ENCODE peak calls at places on chromosomes 6 and 20, in nine cellular contexts. G is PC-3, A is HFF-Myc, L is GM12865, P is neuronal stem cell, X is HAP-1, N is choroid plexus epithelial cell, V is left ventricle myocardium inferior, B is prostate gland. F is an unnamed sample.
A peak's percentile ranks its signal among the peaks of the same experiment; 100 is the strongest.

GRCh38 chr6:41739041-41739440 is 3.6 kb upstream of the TFEB start:
- DNase-seq in G (no peak), L (no peak), A (no peak), B (no peak), X (no peak), N (no peak), V (no peak), P (no peak), F (no peak)

GRCh38 chr6:166737231-166737630 is 110.2 kb upstream of the RPS6KA2 start:
- DNase-seq in V (no peak), P (no peak), B (no peak), L (no peak), A (no peak), X (no peak), N (no peak), G (no peak), F (no peak)

GRCh38 chr6:54717849-54718455 is 128.6 kb upstream of the FAM83B start:
- DNase-seq in V (no peak), G (peak; percentile 94), L (peak; percentile 71), X (peak; percentile 64), B (peak; percentile 79), P (peak; percentile 66), A (peak; percentile 36), N (peak; percentile 72), F (no peak)

GRCh38 chr20:46923550-46923949 is 28.9 kb downstream of the EYA2 start:
- DNase-seq in L (no peak), N (no peak), B (no peak), P (no peak), X (no peak), A (no peak), G (no peak), V (no peak), F (no peak)

GRCh38 chr6:107823047-107823557 is 1.0 kb downstream of the SCML4 start:
- DNase-seq in V (no peak), A (no peak), B (no peak), G (no peak), L (no peak), N (no peak), P (no peak), X (no peak), F (no peak)

GRCh38 chr6:56347526-56347925 is 100.1 kb upstream of the COL21A1 start:
- DNase-seq in A (no peak), L (no peak), N (peak; percentile 29), V (no peak), P (no peak), X (no peak), G (peak; percentile 58), B (no peak), F (no peak)

GRCh38 chr20:34437330-34437986 is 74.4 kb downstream of the ITCH start:
- DNase-seq in V (no peak), B (no peak), L (no peak), A (no peak), P (no peak), N (peak; percentile 80), X (no peak), G (no peak), F (peak; percentile 8)

GRCh38 chr6:94501546-94501945 is 1075.8 kb upstream of the MANEA start:
- DNase-seq in B (no peak), V (no peak), X (no peak), G (no peak), A (no peak), N (peak; percentile 73), P (no peak), L (no peak), F (no peak)

GRCh38 chr20:41425180-41425884 is 58.7 kb upstream of the EMILIN3 start:
- DNase-seq in G (no peak), V (no peak), A (no peak), N (no peak), L (no peak), B (no peak), X (no peak), P (no peak), F (no peak)

GRCh38 chr6:82144007-82144851 is 103.3 kb downstream of the IBTK start:
- DNase-seq in B (no peak), A (peak; percentile 93), G (peak; percentile 89), X (peak; percentile 6), V (no peak), L (peak; percentile 30), P (no peak), N (peak; percentile 93), F (peak; percentile 99)

GRCh38 chr20:309306-309840 is 12.0 kb downstream of the ZCCHC3 start:
- DNase-seq in V (no peak), P (no peak), L (no peak), N (peak; percentile 60), G (no peak), A (no peak), X (no peak), B (no peak), F (no peak)

GRCh38 chr20:17885544-17885943 is 83.0 kb downstream of the SNX5 start:
- DNase-seq in V (no peak), P (no peak), L (no peak), A (no peak), G (no peak), B (no peak), N (no peak), X (no peak), F (no peak)

GRCh38 chr6:106460481-106460880 is 100.0 kb downstream of the CRYBG1 start:
- DNase-seq in N (no peak), L (peak; percentile 38), V (no peak), B (no peak), A (no peak), G (no peak), P (no peak), X (no peak), F (no peak)

GRCh38 chr6:112501705-112502104 is 154.6 kb downstream of the RFPL4B start:
- DNase-seq in P (peak; percentile 67), X (peak; percentile 83), A (no peak), B (no peak), V (peak; percentile 19), G (no peak), L (no peak), N (peak; percentile 81), F (peak; percentile 70)

GRCh38 chr20:63017826-63018411 is 11.2 kb upstream of the BHLHE23 start:
- DNase-seq in N (no peak), P (no peak), G (no peak), B (no peak), A (no peak), L (no peak), V (peak; percentile 10), X (no peak), F (no peak)

GRCh38 chr6:56091159-56091869 is 156.1 kb downstream of the COL21A1 start:
- DNase-seq in G (peak; percentile 88), A (peak; percentile 67), V (no peak), L (no peak), B (no peak), N (peak; percentile 96), X (peak; percentile 72), P (no peak), F (peak; percentile 83)

DNA sequence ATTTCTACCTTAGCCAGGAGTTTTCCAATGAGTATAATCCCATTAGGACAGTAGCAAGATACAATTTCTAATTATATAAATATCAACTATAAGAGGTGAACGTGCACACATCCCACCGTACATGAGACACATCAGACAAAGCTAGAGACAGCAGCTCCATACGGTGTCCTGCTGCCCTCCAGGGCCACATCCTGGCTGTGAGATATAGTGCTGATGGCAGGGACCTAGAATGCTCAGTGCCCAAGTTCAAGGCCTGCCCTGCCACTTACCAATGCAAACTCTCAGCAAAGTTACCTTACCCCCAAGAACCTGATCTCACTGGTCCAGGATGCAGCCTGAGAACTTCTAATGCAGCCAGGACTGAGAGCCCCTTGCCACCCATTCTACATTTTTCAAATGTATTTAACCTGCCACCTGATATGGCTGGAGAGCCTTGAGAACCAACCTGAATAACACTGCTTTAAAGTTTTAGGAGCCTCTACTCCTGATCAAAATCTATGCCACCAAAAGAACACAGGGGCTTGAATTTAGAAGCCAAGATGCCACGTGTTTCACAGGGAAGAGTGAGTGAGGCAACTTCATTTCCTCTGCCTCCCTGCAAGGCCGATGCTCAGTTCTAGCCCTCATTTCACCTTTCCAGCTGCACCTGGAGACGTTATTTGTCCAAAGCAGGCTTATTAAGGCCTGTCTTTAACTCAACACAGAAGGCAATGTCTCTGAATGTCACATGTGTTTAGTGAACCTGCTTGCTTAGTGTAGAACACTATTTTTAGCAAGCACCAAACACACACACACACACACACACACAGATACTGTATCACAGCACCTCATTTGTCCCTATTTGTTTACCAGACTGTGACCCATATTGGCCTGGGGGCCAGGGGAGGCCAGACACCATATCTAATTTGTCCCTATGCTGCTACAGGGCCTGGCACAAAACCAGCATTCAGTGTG is 6.1 kb downstream of the NFATC2 start:
- DNase-seq in P (no peak), A (no peak), V (no peak), X (no peak), G (no peak), B (no peak), L (no peak), N (no peak), F (no peak)
- H3K4me3 ChIP-seq in P (no peak overlapping the region), A (no peak overlapping the region), V (no peak overlapping the region), X (no peak overlapping the region), G (no peak overlapping the region), B (no peak overlapping the region), L (no peak overlapping the region), N (no peak overlapping the region), F (no peak overlapping the region)

DNA sequence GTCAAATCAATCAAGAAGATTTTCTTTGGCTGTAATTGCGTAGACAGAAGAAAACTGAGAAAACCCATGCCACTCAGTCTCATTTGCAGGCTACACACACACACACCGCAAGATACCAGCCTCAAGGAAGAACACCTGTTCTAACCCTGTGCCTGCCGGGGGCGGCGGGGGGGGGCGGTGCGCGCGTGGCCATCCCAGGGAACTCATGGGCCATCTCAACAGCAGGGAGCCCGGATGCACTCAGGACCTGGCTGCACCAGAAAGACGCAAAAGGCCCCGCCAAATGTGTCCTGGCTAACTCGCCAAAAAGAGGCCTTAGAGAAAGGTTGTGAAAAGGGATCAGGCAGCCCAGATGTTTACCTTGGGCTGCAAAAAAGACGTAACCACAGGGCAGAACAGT is 2.1 kb downstream of the B3GAT2 start:
- DNase-seq in B (no peak), X (no peak), L (no peak), N (no peak), A (no peak), V (no peak), G (no peak), P (no peak), F (no peak)
- H3K4me3 ChIP-seq in B (no peak overlapping the region), X (no peak overlapping the region), L (no peak overlapping the region), N (no peak overlapping the region), A (no peak overlapping the region), V (no peak overlapping the region), G (no peak overlapping the region), P (no peak overlapping the region), F (no peak overlapping the region)

GRCh38 chr6:111258615-111259088 is 171.3 kb downstream of the SLC16A10 start:
- DNase-seq in V (no peak), N (peak; percentile 41), X (no peak), L (no peak), P (no peak), A (no peak), G (peak; percentile 3), B (no peak), F (no peak)
- H3K4me3 ChIP-seq in V (peak overlapping the region; percentile 86), N (peak overlapping the region; percentile 34), X (peak overlapping the region; percentile 86), L (peak overlapping the region; percentile 55), P (no peak overlapping the region), A (peak overlapping the region; percentile 67), G (peak overlapping the region; percentile 81), B (peak overlapping the region; percentile 55), F (peak overlapping the region; percentile 26)

DNA sequence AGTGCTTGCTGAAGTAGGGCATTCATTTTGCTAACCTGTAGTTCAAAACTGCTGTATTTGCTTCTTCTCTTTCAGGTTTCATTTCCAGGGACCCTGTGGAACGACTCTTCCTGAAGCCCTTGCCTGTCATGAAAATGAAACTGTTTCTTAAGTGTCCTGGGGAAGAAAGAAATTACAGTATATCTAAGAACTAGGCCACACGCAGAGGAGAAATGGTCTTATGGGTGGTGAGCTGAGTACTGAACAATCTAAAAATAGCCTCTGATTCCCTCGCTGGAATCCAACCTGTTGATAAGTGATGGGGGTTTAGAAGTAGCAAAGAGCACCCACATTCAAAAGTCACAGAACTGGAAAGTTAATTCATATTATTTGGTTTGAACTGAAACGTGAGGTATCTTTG is 3.4 kb upstream of the NOL7 start:
- DNase-seq in A (no peak), V (no peak), X (no peak), P (no peak), B (no peak), L (peak; percentile 56), G (no peak), N (peak; percentile 31), F (no peak)
- H3K4me3 ChIP-seq in A (no peak overlapping the region), V (peak overlapping the region; percentile 44), X (no peak overlapping the region), P (no peak overlapping the region), B (no peak overlapping the region), L (peak overlapping the region; percentile 8), G (no peak overlapping the region), N (no peak overlapping the region), F (no peak overlapping the region)

F was measured in skeletal muscle cell.